ENCODE peak calls at places on chromosome 17, in eight cellular contexts. S, C, N, K, Q, J, D and X are unnamed samples.

GRCh38 chr17:17511293-17511741 is 15.1 kb upstream of the RASD1 start:
- DNase-seq in Q (no peak), C (no peak), K (no peak), D (no peak), S (peak; percentile 27), N (no peak), J (no peak), X (no peak)

GRCh38 chr17:50944902-50945720 is 79.0 kb upstream of the TOB1 start:
- DNase-seq in K (no peak), J (no peak), S (no peak), D (no peak), C (no peak), N (no peak), Q (no peak), X (no peak)

GRCh38 chr17:36907407-36907806 is 29.9 kb upstream of the LHX1 start:
- DNase-seq in D (no peak), J (no peak), Q (no peak), N (no peak), C (no peak), S (no peak), K (no peak), X (no peak)

GRCh38 chr17:49361129-49361901 is 735 bp downstream of the ZNF652 start:
- DNase-seq in C (peak; percentile 84), D (peak; percentile 90), K (peak; percentile 56), S (peak; percentile 69), J (peak; percentile 63), N (peak; percentile 41), Q (peak; percentile 82), X (peak; percentile 76)

GRCh38 chr17:29847527-29847931 is 82.5 kb downstream of the SSH2 start:
- DNase-seq in D (no peak), S (no peak), N (no peak), C (no peak), J (no peak), K (no peak), Q (no peak), X (peak; percentile 80)

GRCh38 chr17:45224671-45225050 is 3.0 kb downstream of the FMNL1 start:
- DNase-seq in Q (no peak), J (no peak), K (no peak), N (no peak), S (no peak), C (no peak), D (no peak), X (no peak)

GRCh38 chr17:8117367-8117979 is 841 bp downstream of the ALOXE3 start:
- DNase-seq in D (no peak), S (no peak), K (no peak), Q (no peak), J (no peak), C (no peak), N (no peak), X (no peak)

GRCh38 chr17:75641343-75641742 is 8.1 kb downstream of the SMIM5 start:
- DNase-seq in K (no peak), Q (no peak), J (no peak), C (no peak), N (no peak), S (no peak), D (no peak), X (no peak)

GRCh38 chr17:3020381-3020780 is 43.0 kb downstream of the OR1D5 start:
- DNase-seq in D (no peak), C (no peak), S (peak; percentile 25), J (no peak), Q (no peak), N (no peak), K (no peak), X (no peak)

GRCh38 chr17:34841467-34841866 is 119.8 kb downstream of the CCT6B start:
- DNase-seq in Q (no peak), J (no peak), N (no peak), S (no peak), K (no peak), C (no peak), D (no peak), X (no peak)

GRCh38 chr17:1643293-1643998 is 2.1 kb downstream of the SCARF1 start:
- DNase-seq in J (no peak), K (no peak), N (no peak), D (peak; percentile 78), S (peak; percentile 91), Q (peak; percentile 59), C (peak; percentile 60), X (no peak)

GRCh38 chr17:45332505-45332904 is 15.7 kb upstream of the MAP3K14 start:
- DNase-seq in N (no peak), S (no peak), J (no peak), K (no peak), C (no peak), D (no peak), Q (no peak), X (no peak)

GRCh38 chr17:17164676-17165075 is 41.5 kb downstream of the PLD6 start:
- DNase-seq in J (no peak), S (no peak), C (no peak), N (no peak), K (no peak), D (no peak), Q (no peak), X (no peak)

GRCh38 chr17:978110-979093 is 1.2 kb downstream of the NXN start:
- DNase-seq in J (no peak), N (no peak), S (peak; percentile 54), C (no peak), K (no peak), D (no peak), Q (no peak), X (no peak)

GRCh38 chr17:5557485-5557884 is 26.8 kb downstream of the NLRP1 start:
- DNase-seq in J (no peak), N (no peak), C (no peak), S (no peak), D (no peak), K (no peak), Q (no peak), X (peak; percentile 22)

GRCh38 chr17:59413014-59413725 is 81.7 kb downstream of the YPEL2 start:
- DNase-seq in Q (no peak), K (no peak), N (no peak), S (no peak), J (no peak), D (no peak), C (no peak), X (no peak)

GRCh38 chr17:19386276-19386863 is 620 bp downstream of the MFAP4 start:
- DNase-seq in C (no peak), K (no peak), J (no peak), N (no peak), D (no peak), Q (no peak), S (no peak), X (no peak)

GRCh38 chr17:305090-305976 is 47.3 kb downstream of the RPH3AL start:
- DNase-seq in D (no peak), N (no peak), C (no peak), J (no peak), Q (no peak), S (no peak), K (no peak), X (no peak)

GRCh38 chr17:80695979-80696378 is 151.3 kb downstream of the RPTOR start:
- DNase-seq in N (no peak), D (no peak), Q (no peak), K (no peak), C (no peak), J (no peak), S (no peak), X (no peak)

GRCh38 chr17:44024271-44024663 is 9.5 kb upstream of the TMEM101 start:
- DNase-seq in D (no peak), J (no peak), C (no peak), Q (no peak), K (no peak), N (no peak), S (no peak), X (no peak)

GRCh38 chr17:44097110-44097810 is 26.2 kb downstream of the HDAC5 start:
- DNase-seq in Q (no peak), S (no peak), D (no peak), N (no peak), K (no peak), J (no peak), C (no peak), X (no peak)

GRCh38 chr17:65656390-65657250 is 95.2 kb upstream of the AXIN2 start:
- DNase-seq in K (no peak), C (no peak), D (no peak), J (no peak), Q (no peak), S (no peak), N (no peak), X (no peak)

GRCh38 chr17:43418441-43419374 is 19.9 kb downstream of the ARL4D start:
- DNase-seq in Q (no peak), S (peak; percentile 43), D (no peak), N (no peak), C (no peak), J (peak; percentile 70), K (no peak), X (no peak)

GRCh38 chr17:17911003-17911613 is 61.1 kb downstream of the TOM1L2 start:
- DNase-seq in N (no peak), C (no peak), S (no peak), K (no peak), D (no peak), J (peak; percentile 36), Q (no peak), X (no peak)

GRCh38 chr17:16940116-16940881 is 31.6 kb downstream of the TNFRSF13B start:
- DNase-seq in C (no peak), N (no peak), K (no peak), S (no peak), Q (no peak), D (no peak), J (no peak), X (no peak)

GRCh38 chr17:63552211-63552610 is 1.9 kb downstream of the DCAF7 start:
- DNase-seq in C (no peak), Q (no peak), N (no peak), S (no peak), J (no peak), D (no peak), K (no peak), X (no peak)

GRCh38 chr17:22161376-22161775 is 469.1 kb downstream of the KCNJ18 start:
- DNase-seq in D (no peak), S (no peak), C (no peak), K (no peak), J (no peak), N (no peak), Q (no peak), X (peak; percentile 78)

GRCh38 chr17:63537991-63538692 is 12.1 kb upstream of the DCAF7 start:
- DNase-seq in N (no peak), D (no peak), K (no peak), C (peak; percentile 7), J (no peak), S (no peak), Q (no peak), X (no peak)

GRCh38 chr17:81399481-81400153 is 4.4 kb downstream of the BAHCC1 start:
- DNase-seq in K (no peak), D (peak; percentile 13), Q (no peak), N (no peak), C (no peak), J (no peak), S (peak; percentile 73), X (no peak)

GRCh38 chr17:81583589-81584337 is 31.6 kb upstream of the FAAP100 start:
- DNase-seq in S (no peak), N (no peak), D (no peak), Q (no peak), K (no peak), C (no peak), J (no peak), X (no peak)

GRCh38 chr17:46950997-46951621 is 27.9 kb downstream of the RPRML start:
- DNase-seq in N (no peak), C (no peak), D (no peak), Q (no peak), J (peak; percentile 48), S (no peak), K (no peak), X (no peak)